ENCODE peak calls at places on chromosomes 3 and 15, in nine cellular contexts. O, I, B, N, R, X, F, Y and J are unnamed samples.

GRCh38 chr15:78272326-78272725 is 8.0 kb downstream of the DNAJA4 start:
- DNase-seq in O (no peak), I (no peak), B (no peak), N (no peak), R (no peak), X (no peak), F (no peak), Y (no peak), J (no peak)

GRCh38 chr3:151743860-151744259 is 10.1 kb downstream of the AADACL2 start:
- DNase-seq in O (no peak), I (no peak), B (no peak), N (no peak), R (no peak), X (no peak), F (no peak), Y (peak), J (no peak)

GRCh38 chr3:156174229-156174847 is 54.0 kb downstream of the KCNAB1 start:
- DNase-seq in O (peak), I (no peak), B (peak), N (peak), R (no peak), X (no peak), F (peak), Y (peak), J (peak)

GRCh38 chr3:130601662-130602061 is 84.7 kb downstream of the COL6A6 start:
- DNase-seq in O (no peak), I (no peak), B (no peak), N (peak), R (no peak), X (no peak), F (no peak), Y (peak), J (no peak)

GRCh38 chr3:184050217-184050847 is 2.5 kb upstream of the HTR3C start:
- DNase-seq in O (no peak), I (peak), B (no peak), N (no peak), R (no peak), X (no peak), F (no peak), Y (no peak), J (peak)

GRCh38 chr3:121957674-121958419 is 63.6 kb downstream of the SLC15A2 start:
- DNase-seq in O (no peak), I (no peak), B (no peak), N (no peak), R (no peak), X (no peak), F (peak), Y (no peak), J (no peak)

GRCh38 chr3:177333535-177334495 is 136.5 kb upstream of the TBL1XR1 start:
- DNase-seq in O (no peak), I (no peak), B (no peak), N (no peak), R (no peak), X (no peak), F (no peak), Y (no peak), J (peak)

GRCh38 chr3:52827441-52827840 is 3.0 kb downstream of the ITIH4 start:
- DNase-seq in O (peak), I (no peak), B (no peak), N (peak), R (no peak), X (no peak), F (no peak), Y (peak), J (no peak)

GRCh38 chr3:183626877-183627594 is 8.4 kb upstream of the KLHL24 start:
- DNase-seq in O (no peak), I (no peak), B (no peak), N (no peak), R (no peak), X (no peak), F (no peak), Y (peak), J (no peak)

GRCh38 chr3:153752405-153753027 is 368.7 kb upstream of the ARHGEF26 start:
- DNase-seq in O (no peak), I (no peak), B (no peak), N (no peak), R (no peak), X (no peak), F (no peak), Y (no peak), J (peak)

GRCh38 chr15:72827216-72827615 is 43.7 kb upstream of the ADPGK start:
- DNase-seq in O (no peak), I (no peak), B (no peak), N (peak), R (no peak), X (no peak), F (no peak), Y (no peak), J (no peak)

GRCh38 chr15:82942691-82943090 is 9.8 kb downstream of the HOMER2 start:
- DNase-seq in O (peak), I (no peak), B (no peak), N (peak), R (no peak), X (no peak), F (no peak), Y (peak), J (no peak)

GRCh38 chr3:18445421-18446066 is 20.4 kb upstream of the SATB1 start:
- DNase-seq in O (no peak), I (peak), B (peak), N (no peak), R (no peak), X (no peak), F (no peak), Y (no peak), J (peak)

GRCh38 chr3:181418249-181418648 is 293.5 kb upstream of the SOX2 start:
- DNase-seq in O (no peak), I (no peak), B (no peak), N (no peak), R (no peak), X (no peak), F (no peak), Y (no peak), J (no peak)

GRCh38 chr3:124584552-124585391 is 145.5 kb upstream of the UMPS start:
- DNase-seq in O (peak), I (peak), B (peak), N (peak), R (peak), X (no peak), F (no peak), Y (peak), J (peak)

GRCh38 chr3:155809181-155809580 is 3.1 kb upstream of the C3orf33 start:
- DNase-seq in O (no peak), I (no peak), B (no peak), N (peak), R (no peak), X (no peak), F (no peak), Y (peak), J (no peak)

GRCh38 chr3:104206925-104207324 is 1159.8 kb upstream of the ALCAM start:
- DNase-seq in O (no peak), I (no peak), B (no peak), N (no peak), R (no peak), X (no peak), F (no peak), Y (peak), J (peak)

GRCh38 chr3:150759319-150759718 is 3.6 kb downstream of the SIAH2 start:
- DNase-seq in O (no peak), I (no peak), B (no peak), N (peak), R (no peak), X (no peak), F (no peak), Y (no peak), J (no peak)

GRCh38 chr15:91632176-91632575 is 221.3 kb upstream of the SLCO3A1 start:
- DNase-seq in O (no peak), I (no peak), B (no peak), N (no peak), R (no peak), X (no peak), F (no peak), Y (no peak), J (no peak)

GRCh38 chr3:146517684-146518435 is 26.5 kb downstream of the PLSCR1 start:
- DNase-seq in O (no peak), I (no peak), B (no peak), N (no peak), R (no peak), X (peak), F (no peak), Y (no peak), J (peak)

GRCh38 chr3:25428003-25428861 is at the start of gene RARB:
- DNase-seq in O (peak), I (peak), B (peak), N (peak), R (peak), X (no peak), F (peak), Y (peak), J (peak)

GRCh38 chr3:134249935-134250716 is 533 bp downstream of the RYK start:
- DNase-seq in O (peak), I (peak), B (peak), N (peak), R (peak), X (no peak), F (peak), Y (peak), J (peak)

GRCh38 chr15:58537033-58537432 is 105.2 kb downstream of the LIPC start:
- DNase-seq in O (no peak), I (no peak), B (no peak), N (no peak), R (no peak), X (no peak), F (no peak), Y (no peak), J (no peak)

GRCh38 chr15:89817701-89818280 is 3.1 kb upstream of the ANPEP start:
- DNase-seq in O (no peak), I (no peak), B (no peak), N (no peak), R (no peak), X (no peak), F (no peak), Y (no peak), J (no peak)

GRCh38 chr15:92384391-92384790 is 9.3 kb upstream of the ST8SIA2 start:
- DNase-seq in O (no peak), I (no peak), B (no peak), N (no peak), R (no peak), X (no peak), F (no peak), Y (no peak), J (no peak)

GRCh38 chr3:45011756-45012441 is 14.2 kb upstream of the CLEC3B start:
- DNase-seq in O (peak), I (peak), B (no peak), N (peak), R (no peak), X (no peak), F (peak), Y (peak), J (no peak)

GRCh38 chr3:95271330-95271729 is 1208.5 kb downstream of the NSUN3 start:
- DNase-seq in O (no peak), I (no peak), B (no peak), N (no peak), R (no peak), X (no peak), F (no peak), Y (no peak), J (no peak)

GRCh38 chr15:59647085-59647484 is 10.2 kb downstream of the GTF2A2 start:
- DNase-seq in O (no peak), I (no peak), B (no peak), N (no peak), R (no peak), X (no peak), F (no peak), Y (no peak), J (no peak)

GRCh38 chr15:80645494-80646065 is 49.5 kb upstream of the ABHD17C start:
- DNase-seq in O (no peak), I (no peak), B (no peak), N (peak), R (no peak), X (no peak), F (no peak), Y (no peak), J (no peak)

GRCh38 chr15:31062965-31063355 is 38.6 kb downstream of the TRPM1 start:
- DNase-seq in O (no peak), I (no peak), B (no peak), N (peak), R (no peak), X (no peak), F (no peak), Y (no peak), J (no peak)

GRCh38 chr3:166837535-166837934 is 542.6 kb downstream of the ZBBX start:
- DNase-seq in O (peak), I (no peak), B (peak), N (peak), R (no peak), X (no peak), F (no peak), Y (peak), J (peak)

GRCh38 chr15:73936181-73936580 is 9.9 kb downstream of the LOXL1 start:
- DNase-seq in O (peak), I (no peak), B (peak), N (peak), R (no peak), X (no peak), F (no peak), Y (peak), J (peak)

GRCh38 chr15:92733934-92734521 is 78.5 kb upstream of the FAM174B start:
- DNase-seq in O (peak), I (no peak), B (peak), N (peak), R (no peak), X (peak), F (peak), Y (peak), J (peak)

GRCh38 chr15:66617137-66618090 is 51.6 kb upstream of the LCTL start:
- DNase-seq in O (no peak), I (peak), B (peak), N (peak), R (no peak), X (no peak), F (peak), Y (peak), J (no peak)

GRCh38 chr3:49619649-49620048 is 54.5 kb upstream of the APEH start:
- DNase-seq in O (no peak), I (no peak), B (no peak), N (no peak), R (no peak), X (no peak), F (no peak), Y (no peak), J (no peak)